ENCODE peak calls at places on chromosomes 13 and 19, in six cellular contexts. I is fibroblast of lung, Q is EL, N is endodermal cell, E is GOT3, A is HL-60. F is an unnamed sample.

GRCh38 chr13:36965767-36966166 is 33.4 kb downstream of the ALG5 start:
- DNase-seq in E (no peak), I (peak), A (no peak), N (no peak), Q (peak), F (no peak)

GRCh38 chr13:51518847-51519246 is 65.4 kb upstream of the WDFY2 start:
- DNase-seq in Q (peak), A (peak), N (no peak), I (no peak), E (no peak), F (no peak)

GRCh38 chr19:14542721-14543328 is 13.4 kb downstream of the TECR start:
- DNase-seq in I (no peak), N (no peak), A (peak), Q (peak), E (no peak), F (peak)

GRCh38 chr13:46104868-46105267 is at the start of gene CPB2:
- DNase-seq in A (no peak), E (no peak), Q (no peak), N (no peak), I (no peak), F (no peak)

GRCh38 chr19:35738021-35738886 is 4.0 kb downstream of the IGFLR1 start:
- DNase-seq in I (no peak), N (no peak), E (no peak), Q (no peak), A (no peak), F (no peak)

GRCh38 chr13:19596960-19597361 is 35.6 kb upstream of the TPTE2 start:
- DNase-seq in I (peak), Q (peak), N (no peak), A (no peak), E (no peak), F (no peak)

GRCh38 chr13:23683084-23683483 is 112.9 kb downstream of the TNFRSF19 start:
- DNase-seq in Q (no peak), I (no peak), E (no peak), A (no peak), N (no peak), F (no peak)

GRCh38 chr13:110263906-110264305 is 43.1 kb downstream of the COL4A1 start:
- DNase-seq in E (no peak), Q (no peak), N (peak), A (no peak), I (no peak), F (no peak)

GRCh38 chr19:58434217-58434616 is 5.7 kb downstream of the ZNF132 start:
- DNase-seq in E (no peak), A (no peak), Q (no peak), I (peak), N (no peak), F (no peak)

GRCh38 chr13:45807520-45808099 is 43.9 kb downstream of the SIAH3 start:
- DNase-seq in I (peak), N (peak), Q (peak), A (peak), E (no peak), F (peak)

GRCh38 chr13:51781246-51782022 is 22.5 kb downstream of the DHRS12 start:
- DNase-seq in E (no peak), I (no peak), N (peak), A (peak), Q (peak), F (no peak)

GRCh38 chr19:56837492-56837891 is 3.0 kb downstream of the PEG3 start:
- DNase-seq in E (no peak), I (peak), Q (no peak), N (no peak), A (peak), F (peak)

GRCh38 chr19:34208485-34208884 is 36.2 kb downstream of the LSM14A start:
- DNase-seq in E (no peak), Q (no peak), I (no peak), N (no peak), A (no peak), F (no peak)

GRCh38 chr13:100875392-100876043 is 200.9 kb upstream of the TMTC4 start:
- DNase-seq in E (no peak), A (no peak), N (no peak), Q (peak), I (peak), F (no peak)

GRCh38 chr19:12880551-12881171 is 588 bp downstream of the DNASE2 start:
- DNase-seq in Q (peak), A (no peak), E (no peak), I (peak), N (no peak), F (no peak)

GRCh38 chr13:107458269-107458668 is 757.1 kb downstream of the LIG4 start:
- DNase-seq in A (no peak), Q (no peak), I (no peak), N (no peak), E (no peak), F (no peak)

GRCh38 chr19:31254611-31255010 is 94.6 kb downstream of the TSHZ3 start:
- DNase-seq in E (no peak), Q (no peak), I (no peak), N (no peak), A (no peak), F (no peak)

GRCh38 chr13:77213644-77214043 is 113.2 kb downstream of the MYCBP2 start:
- DNase-seq in A (no peak), N (no peak), E (no peak), Q (peak), I (no peak), F (no peak)

GRCh38 chr19:10421981-10422461 is 1.7 kb downstream of the PDE4A start:
- DNase-seq in Q (no peak), I (no peak), A (no peak), E (no peak), N (no peak), F (no peak)

GRCh38 chr13:76634431-76635191 is 251.6 kb downstream of the KCTD12 start:
- DNase-seq in A (peak), I (no peak), E (no peak), N (no peak), Q (no peak), F (no peak)

GRCh38 chr13:110371550-110372465 is 64.7 kb downstream of the COL4A2 start:
- DNase-seq in E (no peak), I (no peak), N (no peak), A (no peak), Q (no peak), F (no peak)

GRCh38 chr19:46546194-46546896 is 50.7 kb upstream of the PNMA8B start:
- DNase-seq in N (peak), I (peak), A (peak), E (no peak), Q (peak), F (no peak)

GRCh38 chr13:92804346-92804745 is 422.3 kb upstream of the GPC6 start:
- DNase-seq in Q (peak), A (no peak), N (no peak), I (peak), E (no peak), F (no peak)

GRCh38 chr19:43798546-43799409 is 3.5 kb downstream of the LYPD5 start:
- DNase-seq in Q (peak), N (peak), I (no peak), A (no peak), E (no peak), F (peak)